ENCODE peak calls at places on chromosomes 12 and 14, in seven cellular contexts. One of them, this sample, is unnamed.

GRCh38 chr12:51589557-51590176 is 1.4 kb upstream of the SCN8A start:
- DNase-seq in AG08395: no peak
- DNase-seq in nephron progenitor cell: no peak
- DNase-seq in ELF-1: no peak
- DNase-seq in smooth muscle cell of the brain vasculature: no peak
- DNase-seq in T47D: no peak
- DNase-seq in upper lobe of right lung: no peak
- DNase-seq in this sample: no peak

GRCh38 chr12:111442301-111443045 is 36.8 kb downstream of the SH2B3 start:
- DNase-seq in upper lobe of right lung: peak
- DNase-seq in smooth muscle cell of the brain vasculature: no peak
- DNase-seq in T47D: no peak
- DNase-seq in AG08395: no peak
- DNase-seq in ELF-1: no peak
- DNase-seq in nephron progenitor cell: no peak
- DNase-seq in this sample: no peak

GRCh38 chr12:92408072-92408900 is 262.6 kb upstream of the BTG1 start:
- DNase-seq in ELF-1: peak
- DNase-seq in T47D: peak
- DNase-seq in smooth muscle cell of the brain vasculature: no peak
- DNase-seq in nephron progenitor cell: peak
- DNase-seq in AG08395: no peak
- DNase-seq in upper lobe of right lung: no peak
- DNase-seq in this sample: no peak

GRCh38 chr14:60206249-60206670 is 41.1 kb upstream of the DHRS7 start:
- DNase-seq in T47D: no peak
- DNase-seq in nephron progenitor cell: no peak
- DNase-seq in ELF-1: no peak
- DNase-seq in upper lobe of right lung: no peak
- DNase-seq in AG08395: no peak
- DNase-seq in smooth muscle cell of the brain vasculature: no peak
- DNase-seq in this sample: no peak

GRCh38 chr12:104643921-104644669 is 187.3 kb downstream of the CHST11 start:
- DNase-seq in ELF-1: no peak
- DNase-seq in smooth muscle cell of the brain vasculature: no peak
- DNase-seq in nephron progenitor cell: no peak
- DNase-seq in T47D: peak
- DNase-seq in AG08395: no peak
- DNase-seq in upper lobe of right lung: no peak
- DNase-seq in this sample: no peak

GRCh38 chr12:62646566-62646965 is 179.9 kb downstream of the MON2 start:
- DNase-seq in ELF-1: no peak
- DNase-seq in upper lobe of right lung: no peak
- DNase-seq in T47D: no peak
- DNase-seq in smooth muscle cell of the brain vasculature: no peak
- DNase-seq in nephron progenitor cell: no peak
- DNase-seq in AG08395: no peak
- DNase-seq in this sample: no peak

GRCh38 chr12:12673296-12673695 is 22.7 kb downstream of the GPR19 start:
- DNase-seq in upper lobe of right lung: no peak
- DNase-seq in T47D: no peak
- DNase-seq in AG08395: no peak
- DNase-seq in nephron progenitor cell: no peak
- DNase-seq in smooth muscle cell of the brain vasculature: no peak
- DNase-seq in ELF-1: no peak
- DNase-seq in this sample: no peak

GRCh38 chr14:92670177-92670576 is 78.2 kb downstream of the LGMN start:
- DNase-seq in smooth muscle cell of the brain vasculature: no peak
- DNase-seq in ELF-1: no peak
- DNase-seq in T47D: no peak
- DNase-seq in nephron progenitor cell: no peak
- DNase-seq in upper lobe of right lung: no peak
- DNase-seq in AG08395: peak
- DNase-seq in this sample: no peak

GRCh38 chr14:58238252-58239247 is 6.1 kb upstream of the PSMA3 start:
- DNase-seq in nephron progenitor cell: peak
- DNase-seq in AG08395: no peak
- DNase-seq in ELF-1: peak
- DNase-seq in upper lobe of right lung: no peak
- DNase-seq in T47D: no peak
- DNase-seq in smooth muscle cell of the brain vasculature: no peak
- DNase-seq in this sample: no peak

GRCh38 chr12:80033457-80033856 is 65.9 kb upstream of the OTOGL start:
- DNase-seq in ELF-1: no peak
- DNase-seq in upper lobe of right lung: no peak
- DNase-seq in smooth muscle cell of the brain vasculature: peak
- DNase-seq in T47D: no peak
- DNase-seq in nephron progenitor cell: no peak
- DNase-seq in AG08395: peak
- DNase-seq in this sample: no peak

GRCh38 chr12:113587720-113588119 is 116.0 kb upstream of the LHX5 start:
- DNase-seq in T47D: no peak
- DNase-seq in AG08395: no peak
- DNase-seq in ELF-1: peak
- DNase-seq in nephron progenitor cell: no peak
- DNase-seq in upper lobe of right lung: no peak
- DNase-seq in smooth muscle cell of the brain vasculature: no peak
- DNase-seq in this sample: no peak

GRCh38 chr12:67433393-67434175 is 164.4 kb downstream of the CAND1 start:
- DNase-seq in ELF-1: no peak
- DNase-seq in AG08395: no peak
- DNase-seq in T47D: no peak
- DNase-seq in nephron progenitor cell: no peak
- DNase-seq in upper lobe of right lung: no peak
- DNase-seq in smooth muscle cell of the brain vasculature: no peak
- DNase-seq in this sample: no peak

GRCh38 chr12:7116196-7116595 is 7.2 kb upstream of the C1RL start:
- DNase-seq in nephron progenitor cell: no peak
- DNase-seq in AG08395: no peak
- DNase-seq in T47D: no peak
- DNase-seq in ELF-1: no peak
- DNase-seq in smooth muscle cell of the brain vasculature: no peak
- DNase-seq in upper lobe of right lung: peak
- DNase-seq in this sample: no peak

GRCh38 chr12:52324068-52324444 is 2.9 kb upstream of the KRT83 start:
- DNase-seq in smooth muscle cell of the brain vasculature: no peak
- DNase-seq in AG08395: no peak
- DNase-seq in upper lobe of right lung: no peak
- DNase-seq in nephron progenitor cell: no peak
- DNase-seq in T47D: no peak
- DNase-seq in ELF-1: peak
- DNase-seq in this sample: no peak

GRCh38 chr12:13562915-13563742 is 366.6 kb downstream of the EMP1 start:
- DNase-seq in upper lobe of right lung: peak
- DNase-seq in nephron progenitor cell: no peak
- DNase-seq in AG08395: no peak
- DNase-seq in smooth muscle cell of the brain vasculature: no peak
- DNase-seq in ELF-1: no peak
- DNase-seq in T47D: peak
- DNase-seq in this sample: no peak

GRCh38 chr12:123928274-123928865 is 44.3 kb downstream of the CCDC92 start:
- DNase-seq in T47D: no peak
- DNase-seq in ELF-1: no peak
- DNase-seq in upper lobe of right lung: no peak
- DNase-seq in smooth muscle cell of the brain vasculature: no peak
- DNase-seq in AG08395: no peak
- DNase-seq in nephron progenitor cell: no peak
- DNase-seq in this sample: no peak

GRCh38 chr12:113781415-113782198 is 184.5 kb downstream of the RBM19 start:
- DNase-seq in AG08395: peak
- DNase-seq in upper lobe of right lung: no peak
- DNase-seq in ELF-1: no peak
- DNase-seq in T47D: no peak
- DNase-seq in nephron progenitor cell: no peak
- DNase-seq in smooth muscle cell of the brain vasculature: no peak
- DNase-seq in this sample: no peak

GRCh38 chr12:54300732-54301427 is at the start of gene NFE2:
- DNase-seq in AG08395: peak
- DNase-seq in T47D: peak
- DNase-seq in ELF-1: peak
- DNase-seq in nephron progenitor cell: peak
- DNase-seq in upper lobe of right lung: peak
- DNase-seq in smooth muscle cell of the brain vasculature: no peak
- DNase-seq in this sample: no peak

GRCh38 chr14:51821822-51822221 is 38.6 kb upstream of the GNG2 start:
- DNase-seq in smooth muscle cell of the brain vasculature: no peak
- DNase-seq in upper lobe of right lung: no peak
- DNase-seq in ELF-1: no peak
- DNase-seq in nephron progenitor cell: no peak
- DNase-seq in AG08395: peak
- DNase-seq in T47D: no peak
- DNase-seq in this sample: no peak

GRCh38 chr14:72111921-72112320 is 179.7 kb downstream of the RGS6 start:
- DNase-seq in ELF-1: no peak
- DNase-seq in nephron progenitor cell: no peak
- DNase-seq in T47D: no peak
- DNase-seq in smooth muscle cell of the brain vasculature: no peak
- DNase-seq in upper lobe of right lung: no peak
- DNase-seq in AG08395: no peak
- DNase-seq in this sample: no peak

GRCh38 chr14:106551265-106551664 is 1024.9 kb downstream of the TMEM121 start:
- DNase-seq in T47D: peak
- DNase-seq in nephron progenitor cell: no peak
- DNase-seq in AG08395: no peak
- DNase-seq in ELF-1: no peak
- DNase-seq in upper lobe of right lung: no peak
- DNase-seq in smooth muscle cell of the brain vasculature: no peak
- DNase-seq in this sample: no peak

GRCh38 chr14:53964249-53964648 is 7.6 kb upstream of the BMP4 start:
- DNase-seq in smooth muscle cell of the brain vasculature: no peak
- DNase-seq in AG08395: no peak
- DNase-seq in ELF-1: peak
- DNase-seq in upper lobe of right lung: no peak
- DNase-seq in T47D: no peak
- DNase-seq in nephron progenitor cell: no peak
- DNase-seq in this sample: no peak

GRCh38 chr12:72293701-72294100 is 21.5 kb downstream of the TRHDE start:
- DNase-seq in AG08395: no peak
- DNase-seq in nephron progenitor cell: no peak
- DNase-seq in smooth muscle cell of the brain vasculature: no peak
- DNase-seq in T47D: no peak
- DNase-seq in ELF-1: no peak
- DNase-seq in upper lobe of right lung: peak
- DNase-seq in this sample: no peak

GRCh38 chr12:61574339-61574738 is 685.9 kb upstream of the USP15 start:
- DNase-seq in upper lobe of right lung: no peak
- DNase-seq in ELF-1: no peak
- DNase-seq in smooth muscle cell of the brain vasculature: no peak
- DNase-seq in T47D: no peak
- DNase-seq in AG08395: no peak
- DNase-seq in nephron progenitor cell: no peak
- DNase-seq in this sample: no peak

GRCh38 chr14:74314576-74314975 is 11.8 kb upstream of the ABCD4 start:
- DNase-seq in ELF-1: no peak
- DNase-seq in T47D: no peak
- DNase-seq in nephron progenitor cell: no peak
- DNase-seq in AG08395: no peak
- DNase-seq in upper lobe of right lung: no peak
- DNase-seq in smooth muscle cell of the brain vasculature: no peak
- DNase-seq in this sample: no peak

This sample was measured in ureter.